ENCODE peak calls at places on chromosomes 3 and 15, in five cellular contexts. C, Y, G, S and K are unnamed samples. For H3K4me1, the result is how much of the 10 kb centered on the place peaks cover.

GRCh38 chr15:82768414-82769081 is 37.3 kb downstream of the FSD2 start:
- DNase-seq in C (peak), Y (peak), G (no peak), S (no peak), K (peak)

GRCh38 chr3:131083190-131083863 is 56.6 kb downstream of the NEK11 start:
- DNase-seq in C (no peak), Y (peak), G (no peak), S (no peak), K (peak)

GRCh38 chr15:83732770-83733169 is 78.8 kb downstream of the ADAMTSL3 start:
- DNase-seq in C (no peak), Y (no peak), G (no peak), S (no peak), K (no peak)

GRCh38 chr15:45664451-45664850 is 29.6 kb downstream of the SQOR start:
- DNase-seq in C (no peak), Y (peak), G (no peak), S (no peak), K (peak)

GRCh38 chr15:73994912-73995622 is 551 bp downstream of the PML start:
- DNase-seq in C (peak), Y (no peak), G (peak), S (no peak), K (peak)

GRCh38 chr15:90681480-90681879 is 35.7 kb upstream of the BLM start:
- DNase-seq in C (peak), Y (peak), G (no peak), S (peak), K (peak)

GRCh38 chr3:109608574-109608973 is 271.2 kb upstream of the DPPA4 start:
- DNase-seq in C (no peak), Y (no peak), G (no peak), S (no peak), K (no peak)

GRCh38 chr3:159664011-159664410 is 324.6 kb upstream of the IL12A start:
- DNase-seq in C (peak), Y (no peak), G (no peak), S (no peak), K (peak)

GRCh38 chr3:111285691-111286090 is 214.1 kb downstream of the NECTIN3 start:
- DNase-seq in C (no peak), Y (no peak), G (no peak), S (no peak), K (no peak)

GRCh38 chr3:64214697-64215018 is 10.6 kb downstream of the PRICKLE2 start:
- DNase-seq in C (peak), Y (peak), G (peak), S (no peak), K (peak)

GRCh38 chr15:34693053-34693744 is 61.6 kb downstream of the GJD2 start:
- DNase-seq in C (peak), Y (peak), G (no peak), S (peak), K (peak)

GRCh38 chr15:62119224-62119925 is 45.7 kb downstream of the C2CD4B start:
- DNase-seq in C (peak), Y (peak), G (peak), S (peak), K (peak)

GRCh38 chr3:196189608-196190347 is 21.4 kb downstream of the ZDHHC19 start:
- DNase-seq in C (no peak), Y (no peak), G (no peak), S (no peak), K (no peak)

GRCh38 chr3:186281172-186281571 is 80.9 kb downstream of the DGKG start:
- DNase-seq in C (peak), Y (peak), G (no peak), S (peak), K (peak)

GRCh38 chr15:94174399-94174802 is 57.0 kb upstream of the MCTP2 start:
- DNase-seq in C (peak), Y (peak), G (no peak), S (no peak), K (peak)

GRCh38 chr3:54783611-54784010 is 144.2 kb downstream of the LRTM1 start:
- DNase-seq in C (peak), Y (no peak), G (no peak), S (no peak), K (peak)

GRCh38 chr3:23302276-23302675 is 99.1 kb downstream of the UBE2E2 start:
- DNase-seq in C (no peak), Y (peak), G (no peak), S (no peak), K (peak)

GRCh38 chr3:55873523-55874254 is 386.6 kb upstream of the WNT5A start:
- DNase-seq in C (no peak), Y (peak), G (no peak), S (no peak), K (no peak)

GRCh38 chr15:92077353-92078080 is 224.0 kb downstream of the SLCO3A1 start:
- DNase-seq in C (peak), Y (peak), G (peak), S (peak), K (peak)

GRCh38 chr3:118818386-118818785 is 216.3 kb downstream of the IGSF11 start:
- DNase-seq in C (no peak), Y (peak), G (no peak), S (no peak), K (peak)

GRCh38 chr3:59245879-59246501 is 196.2 kb upstream of the CFAP20DC start:
- DNase-seq in C (peak), Y (peak), G (peak), S (no peak), K (peak)

GRCh38 chr3:117404756-117405155 is 695.2 kb downstream of the TUSC7 start:
- DNase-seq in C (no peak), Y (no peak), G (no peak), S (no peak), K (no peak)

GRCh38 chr3:122488262-122488973 is 26.3 kb downstream of the KPNA1 start:
- DNase-seq in C (no peak), Y (no peak), G (no peak), S (no peak), K (no peak)

GRCh38 chr3:191761906-191762305 is 300.9 kb downstream of the PYDC2 start:
- DNase-seq in C (no peak), Y (no peak), G (no peak), S (no peak), K (peak)

GRCh38 chr3:81874738-81875137 is 113.3 kb upstream of the GBE1 start:
- DNase-seq in C (no peak), Y (no peak), G (no peak), S (no peak), K (no peak)

GRCh38 chr15:76363251-76363650 is 26.7 kb downstream of the ISL2 start:
- DNase-seq in C (no peak), Y (no peak), G (no peak), S (no peak), K (no peak)

GRCh38 chr3:87248831-87249230 is 21.7 kb downstream of the CHMP2B start:
- DNase-seq in C (no peak), Y (no peak), G (no peak), S (no peak), K (no peak)

GRCh38 chr15:76939715-76940114 is 8.2 kb downstream of the RCN2 start:
- DNase-seq in C (no peak), Y (peak), G (no peak), S (no peak), K (peak)

GRCh38 chr3:139281512-139282196 is 62.2 kb upstream of the MRPS22 start:
- DNase-seq in C (no peak), Y (no peak), G (no peak), S (no peak), K (peak)

GRCh38 chr3:13213490-13213889 is 140.3 kb upstream of the IQSEC1 start:
- DNase-seq in C (no peak), Y (no peak), G (no peak), S (no peak), K (no peak)

GRCh38 chr15:79898369-79898768 is 1.6 kb upstream of the MTHFS start:
- DNase-seq in C (no peak), Y (no peak), G (no peak), S (no peak), K (peak)

GRCh38 chr15:39125904-39126303 is 455.0 kb upstream of the THBS1 start:
- DNase-seq in C (no peak), Y (peak), G (peak), S (peak), K (peak)

GRCh38 chr3:105821433-105821832 is 47.4 kb downstream of the CBLB start:
- DNase-seq in C (no peak), Y (no peak), G (no peak), S (no peak), K (no peak)

GRCh38 chr15:57129064-57129463 is 210.6 kb downstream of the TCF12 start:
- DNase-seq in C (no peak), Y (no peak), G (no peak), S (no peak), K (no peak)

GRCh38 chr3:184795493-184796198 is 16.3 kb upstream of the VPS8 start:
- DNase-seq in C (no peak), Y (no peak), G (peak), S (no peak), K (no peak)

GRCh38 chr3:113912551-113913246 is 35.1 kb upstream of the ZDHHC23 start:
- DNase-seq in C (peak), Y (peak), G (peak), S (peak), K (peak)

DNA sequence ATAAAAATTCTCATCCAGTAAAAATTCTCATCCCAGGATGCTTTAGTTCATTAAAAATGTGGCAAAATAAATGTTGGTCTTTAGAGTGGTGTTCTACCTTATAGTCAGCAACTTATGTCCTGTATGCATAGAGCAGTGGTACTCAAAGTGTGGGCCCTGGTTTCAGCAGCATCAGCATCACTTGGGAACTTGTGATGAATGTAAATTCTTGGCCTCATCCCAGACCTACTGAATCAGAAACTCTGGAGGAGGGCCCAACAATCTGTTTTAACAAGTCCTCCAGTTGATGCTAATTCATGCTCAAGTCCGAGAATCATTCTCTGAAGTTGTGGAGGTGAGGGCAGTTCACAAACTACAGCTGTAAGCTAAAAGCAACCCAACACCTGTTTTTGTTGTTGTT is 307.3 kb upstream of the SATB1 start:
- DNase-seq in C (peak), Y (no peak), G (no peak), S (no peak), K (peak)
- H3K4me1 ChIP-seq in C (under half), Y (under half), G (under half), S (under half), K (under half)

GRCh38 chr15:59295742-59296090 is 77.0 kb downstream of the MYO1E start:
- DNase-seq in C (no peak), Y (no peak), G (no peak), S (no peak), K (no peak)
- H3K9ac ChIP-seq in C (peak), Y (peak), G (no peak), S (peak), K (peak)

GRCh38 chr3:25540187-25540765 is 112.2 kb downstream of the RARB start:
- DNase-seq in C (no peak), Y (no peak), G (no peak), S (no peak), K (no peak)

GRCh38 chr3:25547103-25547502 is 117.6 kb downstream of the TOP2B start:
- DNase-seq in C (peak), Y (no peak), G (no peak), S (no peak), K (no peak)

GRCh38 chr3:25547928-25548327 is 116.8 kb downstream of the TOP2B start:
- DNase-seq in C (peak), Y (no peak), G (no peak), S (no peak), K (peak)

GRCh38 chr3:25537476-25537875 is 109.4 kb downstream of the RARB start:
- DNase-seq in C (no peak), Y (no peak), G (no peak), S (no peak), K (no peak)

GRCh38 chr3:25542571-25543039 is 114.5 kb downstream of the RARB start:
- DNase-seq in C (no peak), Y (peak), G (no peak), S (no peak), K (no peak)
- H3K4me1 ChIP-seq in C (under half), Y (under half), G (under half), S (under half), K (under half)

DNA sequence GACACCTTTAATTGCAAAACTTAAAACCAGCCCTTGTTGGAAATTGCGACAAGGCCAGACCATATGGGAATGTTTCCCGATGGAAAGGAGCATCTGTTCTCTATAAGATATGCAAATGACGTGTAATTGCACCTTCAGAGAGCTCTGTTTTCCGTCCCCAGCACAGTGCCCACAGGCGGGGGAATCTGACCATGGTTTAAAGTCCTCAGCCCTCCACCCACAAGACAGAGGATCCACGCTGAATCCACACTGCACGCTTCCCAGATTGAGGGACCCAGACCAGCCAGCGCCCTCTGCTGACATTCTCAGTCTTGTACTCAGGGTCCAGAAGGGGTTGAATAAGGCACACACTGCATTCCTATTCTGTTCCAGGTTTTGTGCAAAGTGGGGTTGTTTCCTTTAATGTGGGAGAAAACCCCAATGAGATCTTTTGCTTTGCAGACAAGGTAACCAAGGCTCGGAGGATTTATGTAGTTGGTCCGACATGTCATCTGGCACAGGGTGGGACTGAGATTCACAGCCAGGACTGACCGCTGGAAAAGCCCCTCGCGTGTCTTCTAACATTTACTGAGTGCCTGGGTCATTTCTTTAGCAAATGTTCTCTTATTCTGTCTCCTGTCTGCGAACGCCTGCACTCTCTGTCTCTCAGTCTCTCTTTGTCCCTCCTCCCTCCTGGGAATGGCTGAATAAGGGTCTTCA is 36.8 kb upstream of the KLHL25 start:
- DNase-seq in C (peak), Y (peak), G (peak), S (peak), K (peak)
- H3K9ac ChIP-seq in C (no peak), Y (no peak), G (no peak), S (no peak), K (no peak)

GRCh38 chr3:24507776-24508422 is 13.2 kb upstream of the THRB start:
- DNase-seq in C (no peak), Y (no peak), G (no peak), S (no peak), K (no peak)

GRCh38 chr3:24504765-24505164 is 10.1 kb upstream of the THRB start:
- DNase-seq in C (no peak), Y (no peak), G (no peak), S (no peak), K (no peak)

GRCh38 chr3:24506966-24507775 is 12.5 kb upstream of the THRB start:
- DNase-seq in C (no peak), Y (peak), G (no peak), S (no peak), K (peak)

GRCh38 chr3:24503499-24504176 is 9.0 kb upstream of the THRB start:
- DNase-seq in C (no peak), Y (no peak), G (no peak), S (no peak), K (no peak)

DNA sequence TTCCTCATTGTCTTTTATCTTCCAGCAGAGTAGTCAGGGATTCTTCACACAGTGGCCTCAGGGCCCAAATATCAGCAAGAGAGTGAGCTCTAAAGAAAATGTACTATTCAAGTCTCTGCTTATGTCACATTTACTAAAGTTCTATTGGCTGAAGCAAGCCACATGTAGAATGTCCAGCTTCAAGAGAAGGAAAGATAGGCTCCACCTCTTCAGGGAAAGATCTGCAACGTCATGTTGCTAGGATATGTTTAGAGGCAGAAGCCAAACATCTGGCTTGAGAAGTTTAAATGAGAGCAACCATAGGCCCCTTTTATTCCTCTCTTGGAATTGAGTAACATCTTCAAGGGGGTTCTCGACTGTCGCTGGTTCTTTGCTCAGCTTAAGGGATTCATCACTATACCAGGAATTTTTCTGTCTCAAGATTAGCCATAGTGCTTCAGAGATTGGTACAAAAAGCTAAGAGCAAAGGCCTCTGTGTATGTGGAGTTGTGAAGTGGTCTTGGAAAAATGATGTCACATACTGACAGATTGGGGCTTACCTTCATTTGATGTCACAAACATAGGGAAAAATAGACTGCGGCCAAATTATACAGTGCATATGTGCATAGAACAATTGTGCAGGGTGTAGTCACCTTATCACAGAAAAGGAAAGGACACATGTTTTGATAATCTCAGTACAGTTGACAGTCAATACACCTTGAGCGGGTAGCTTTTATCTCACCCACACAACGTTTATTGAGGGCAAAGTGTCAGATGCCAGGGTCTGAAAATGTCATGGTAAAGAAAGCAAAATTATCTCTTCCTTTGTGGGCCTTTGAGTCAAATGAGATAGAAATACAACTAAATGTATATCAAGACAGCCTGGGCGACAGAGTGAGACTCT is 11.3 kb upstream of the THRB start:
- DNase-seq in C (no peak), Y (peak), G (peak), S (no peak), K (peak)
- H3K4me1 ChIP-seq in C (under half), Y (under half), G (under half), S (under half), K (under half)

GRCh38 chr3:188349276-188349962 is 195.5 kb downstream of the LPP start:
- DNase-seq in C (peak), Y (peak), G (peak), S (no peak), K (peak)
- H3K9ac ChIP-seq in C (no peak), Y (no peak), G (no peak), S (no peak), K (peak)